ENCODE peak calls at places on chromosomes 4 and X, in seven cellular contexts. J is lung; E is PC-9; F is CD8-positive, alpha-beta memory T cell; I is neural progenitor cell; A is cardiac muscle cell; K is ovary. M is an unnamed sample. For H3K9me3, the result is how much of the 10 kb centered on the place peaks cover.

GRCh38 chr4:10706236-10706635 is 21.7 kb upstream of the CLNK start:
- DNase-seq in A (no peak), F (no peak), K (no peak), I (no peak), J (no peak), E (no peak), M (no peak)

GRCh38 chrX:56233100-56233499 is 944 bp downstream of the KLF8 start:
- DNase-seq in E (no peak), A (no peak), J (no peak), K (peak), F (no peak), I (peak), M (no peak)

GRCh38 chr4:23903859-23904438 is 14.1 kb upstream of the PPARGC1A start:
- DNase-seq in K (no peak), E (no peak), A (peak), F (no peak), I (no peak), J (no peak), M (no peak)

GRCh38 chr4:74189331-74190043 is 31.6 kb downstream of the MTHFD2L start:
- DNase-seq in J (no peak), A (peak), E (peak), K (no peak), F (no peak), I (peak), M (peak)

GRCh38 chrX:17441965-17442364 is 67.0 kb downstream of the NHS start:
- DNase-seq in K (no peak), E (no peak), I (no peak), J (no peak), F (no peak), A (no peak), M (no peak)

GRCh38 chr4:3436798-3437581 is 4.8 kb upstream of the HGFAC start:
- DNase-seq in K (peak), A (peak), I (no peak), E (peak), J (peak), F (no peak), M (no peak)

GRCh38 chr4:155948541-155948940 is 5.1 kb downstream of the CTSO start:
- DNase-seq in I (no peak), A (no peak), E (no peak), J (no peak), K (no peak), F (no peak), M (no peak)

GRCh38 chr4:169159614-169160013 is 111.1 kb downstream of the SH3RF1 start:
- DNase-seq in I (no peak), K (no peak), J (no peak), E (peak), A (peak), F (no peak), M (peak)

GRCh38 chrX:139936259-139936658 is 3.4 kb upstream of the ATP11C start:
- DNase-seq in A (no peak), F (no peak), J (no peak), I (no peak), E (no peak), K (no peak), M (no peak)

GRCh38 chrX:140917354-140918115 is 84.9 kb upstream of the SPANXB1 start:
- DNase-seq in K (no peak), I (no peak), E (no peak), A (peak), F (no peak), J (no peak), M (no peak)

DNA sequence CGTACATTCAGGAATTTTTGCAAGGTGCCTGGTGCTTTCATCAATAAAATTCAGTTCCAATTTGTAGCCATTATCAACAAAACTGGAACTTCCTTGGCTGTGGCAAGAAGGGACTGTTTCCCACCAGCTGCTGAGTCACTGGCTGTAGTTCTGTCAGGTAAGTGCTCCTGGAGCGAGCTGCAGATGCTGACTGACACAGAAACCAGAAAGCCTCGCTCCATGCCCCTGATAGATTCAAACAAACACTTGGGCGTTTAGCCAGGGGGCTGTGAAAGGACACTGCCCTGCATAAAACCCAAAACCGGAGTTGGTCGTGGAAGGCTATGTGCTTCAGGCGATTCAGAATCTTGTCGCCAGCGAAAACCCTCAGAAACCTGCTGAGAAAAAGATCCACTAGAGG is 188.4 kb upstream of the FAM9B start:
- DNase-seq in I (no peak), E (no peak), A (no peak), K (no peak), F (no peak), J (no peak), M (no peak)
- H3K4me3 ChIP-seq in I (no peak), E (no peak), A (no peak), K (no peak), F (no peak), J (no peak), M (no peak)

DNA sequence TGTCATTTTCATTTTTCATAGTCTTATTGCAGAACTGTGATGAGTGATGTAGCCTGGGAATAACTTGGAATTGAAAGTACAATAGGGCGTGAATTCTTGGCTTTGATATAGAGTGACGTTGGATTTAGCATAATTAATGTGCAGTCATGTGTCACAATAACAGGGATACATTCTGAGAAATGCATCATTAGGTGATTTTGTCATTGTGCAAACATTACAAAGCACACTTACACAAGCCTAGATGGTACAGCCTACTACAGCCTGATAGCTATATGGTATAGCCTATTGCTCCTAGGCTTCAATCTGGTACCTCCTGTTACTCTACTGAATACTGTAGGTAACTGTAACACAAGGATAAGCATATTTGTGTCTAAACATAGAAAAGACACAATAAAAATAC is 300.8 kb downstream of the DTHD1 start:
- DNase-seq in A (no peak), J (no peak), K (no peak), E (no peak), I (no peak), F (no peak), M (no peak)
- H3K9me3 ChIP-seq in A (under half), J (under half), K (under half), E (under half), I (under half), F (under half), M (under half)

GRCh38 chr4:624705-625590 is at the start of gene PDE6B:
- DNase-seq in E (no peak), F (no peak), A (no peak), J (no peak), I (peak), K (no peak), M (no peak)

GRCh38 chr4:626201-627091 is 1.1 kb downstream of the PDE6B start:
- DNase-seq in F (no peak), J (no peak), E (no peak), I (no peak), K (no peak), A (no peak), M (no peak)

GRCh38 chr4:623914-624626 is 1.3 kb upstream of the PDE6B start:
- DNase-seq in J (no peak), F (no peak), K (no peak), E (no peak), A (no peak), I (peak), M (no peak)

GRCh38 chr4:627347-627746 is 2.0 kb downstream of the PDE6B start:
- DNase-seq in F (no peak), I (no peak), A (no peak), E (no peak), J (no peak), K (no peak), M (no peak)

GRCh38 chr4:625631-626031 is 258 bp downstream of the PDE6B start:
- DNase-seq in F (no peak), K (no peak), E (no peak), I (no peak), J (no peak), A (no peak), M (no peak)
- H3K27ac ChIP-seq in F (no peak), K (no peak), E (no peak), I (no peak), J (no peak), A (no peak), M (no peak)

DNA sequence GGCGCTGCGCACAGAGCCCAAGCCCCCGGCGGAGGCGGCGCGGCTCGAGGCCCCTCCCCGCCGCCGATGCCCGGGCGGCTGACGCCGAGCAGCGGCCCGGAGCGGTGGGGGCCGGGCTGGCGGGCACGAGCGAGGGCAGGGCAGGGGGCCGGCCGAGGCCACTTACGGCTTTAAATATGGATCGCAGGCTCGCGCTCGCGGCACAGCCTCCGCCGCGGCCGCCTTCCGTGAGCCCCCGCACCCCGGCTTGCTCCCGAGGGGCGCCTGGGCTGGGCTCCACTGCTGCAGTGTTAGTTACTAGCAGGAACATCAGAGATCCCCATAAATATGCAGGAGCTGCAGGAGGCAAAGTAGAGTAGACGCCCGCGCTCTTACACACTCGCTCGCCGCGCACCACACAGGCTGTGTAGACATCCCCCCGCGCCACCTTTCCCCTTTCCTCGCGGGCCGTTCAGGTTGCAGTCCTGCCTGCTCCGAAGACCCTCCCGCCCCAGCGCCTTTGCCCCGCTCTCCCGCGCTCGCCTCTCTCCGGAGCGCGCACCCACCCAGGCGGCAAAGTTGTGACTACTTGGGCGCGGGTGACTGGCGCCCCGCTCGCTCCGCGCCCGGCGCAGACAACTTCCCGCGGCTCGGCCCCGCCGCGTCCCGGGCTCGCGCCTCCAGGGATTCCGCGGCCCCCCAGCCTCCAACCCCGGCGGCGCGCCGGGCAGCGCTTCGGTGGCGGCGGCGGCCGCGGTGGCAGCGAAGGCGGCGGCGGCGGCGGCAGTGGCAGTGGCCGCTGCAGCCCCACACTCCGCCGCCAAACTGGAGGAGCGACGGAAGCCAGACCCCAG is 152.0 kb upstream of the SLC4A4 start:
- DNase-seq in A (peak), E (no peak), F (peak), I (peak), K (no peak), J (peak), M (no peak)
- H3K4me3 ChIP-seq in A (peak), E (peak), F (peak), I (peak), K (peak), J (peak), M (peak)

GRCh38 chr4:164304861-164305260 is 449.1 kb upstream of the SMIM31 start:
- DNase-seq in K (no peak), E (peak), F (no peak), A (no peak), J (no peak), I (no peak), M (no peak)
- H3K9me3 ChIP-seq in K (under half), E (under half), F (under half), A (under half), J (under half), I (under half), M (under half)

GRCh38 chr4:8215641-8216442 is 16.8 kb downstream of the SH3TC1 start:
- DNase-seq in A (no peak), J (no peak), K (no peak), I (no peak), E (no peak), F (no peak), M (no peak)

GRCh38 chr4:8216443-8217245 is 17.6 kb downstream of the SH3TC1 start:
- DNase-seq in F (no peak), K (no peak), E (no peak), A (no peak), I (no peak), J (no peak), M (no peak)

GRCh38 chr4:8218371-8219050 is 19.4 kb downstream of the SH3TC1 start:
- DNase-seq in I (no peak), E (no peak), F (no peak), K (no peak), A (no peak), J (no peak), M (no peak)

GRCh38 chr4:8217871-8218270 is 18.8 kb downstream of the SH3TC1 start:
- DNase-seq in F (no peak), I (no peak), K (no peak), A (no peak), J (no peak), E (no peak), M (no peak)

GRCh38 chr4:8217246-8217511 is 18.1 kb downstream of the SH3TC1 start:
- DNase-seq in J (no peak), E (no peak), K (no peak), I (no peak), A (no peak), F (no peak), M (no peak)
- H3K27ac ChIP-seq in J (no peak), E (no peak), K (no peak), I (no peak), A (no peak), F (no peak), M (no peak)

GRCh38 chr4:139763205-139763604 is 97.6 kb downstream of the MGST2 start:
- DNase-seq in A (no peak), E (no peak), I (peak), F (no peak), K (no peak), J (no peak), M (no peak)
- H3K4me3 ChIP-seq in A (no peak), E (no peak), I (no peak), F (no peak), K (no peak), J (no peak), M (no peak)

DNA sequence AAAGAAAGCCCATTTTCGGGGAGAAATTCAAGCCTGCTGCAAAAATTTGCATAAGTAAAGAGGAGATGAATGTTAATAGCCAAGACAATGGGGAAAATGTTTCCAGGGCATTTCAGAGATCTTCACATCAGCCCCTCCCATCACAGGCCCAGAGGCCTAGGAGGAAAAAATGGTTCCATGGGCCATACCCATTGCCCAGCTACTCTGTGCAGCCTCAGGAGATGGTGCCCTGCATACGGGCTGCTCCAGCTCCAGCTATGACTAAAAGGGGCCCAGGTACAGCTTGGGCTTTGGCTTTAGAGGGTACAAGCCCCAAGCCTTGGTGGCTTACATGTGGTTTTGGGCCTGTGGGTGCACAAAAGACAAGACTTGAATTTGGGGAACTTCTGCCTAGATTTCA is 168.0 kb upstream of the DIPK2B start:
- DNase-seq in K (no peak), F (no peak), E (no peak), A (no peak), J (no peak), I (no peak), M (no peak)
- H3K9me3 ChIP-seq in K (under half), F (under half), E (under half), A (under half), J (under half), I (under half), M (under half)

DNA sequence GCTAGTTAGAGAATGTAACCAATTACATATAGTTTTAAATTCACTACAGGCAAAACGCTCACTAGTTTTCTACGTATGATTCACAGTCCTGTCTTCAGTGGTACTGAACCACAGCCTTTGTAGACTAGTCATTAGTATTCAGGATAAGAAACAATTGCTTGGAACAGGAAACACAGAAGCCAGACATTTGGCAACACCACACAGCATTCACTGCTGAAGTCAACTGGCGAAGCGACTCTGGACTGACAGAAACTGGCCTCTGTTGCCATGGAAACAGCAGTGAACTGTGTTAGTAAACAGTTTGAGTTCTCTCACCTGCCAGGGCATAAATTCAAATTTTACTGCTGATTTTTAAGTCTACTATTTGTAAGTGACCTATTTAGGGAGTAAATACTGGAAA is 57.6 kb downstream of the MAPK10 start:
- DNase-seq in E (no peak), I (peak), A (peak), J (no peak), F (no peak), K (peak), M (no peak)
- H3K27ac ChIP-seq in E (no peak), I (no peak), A (no peak), J (no peak), F (no peak), K (no peak), M (no peak)

DNA sequence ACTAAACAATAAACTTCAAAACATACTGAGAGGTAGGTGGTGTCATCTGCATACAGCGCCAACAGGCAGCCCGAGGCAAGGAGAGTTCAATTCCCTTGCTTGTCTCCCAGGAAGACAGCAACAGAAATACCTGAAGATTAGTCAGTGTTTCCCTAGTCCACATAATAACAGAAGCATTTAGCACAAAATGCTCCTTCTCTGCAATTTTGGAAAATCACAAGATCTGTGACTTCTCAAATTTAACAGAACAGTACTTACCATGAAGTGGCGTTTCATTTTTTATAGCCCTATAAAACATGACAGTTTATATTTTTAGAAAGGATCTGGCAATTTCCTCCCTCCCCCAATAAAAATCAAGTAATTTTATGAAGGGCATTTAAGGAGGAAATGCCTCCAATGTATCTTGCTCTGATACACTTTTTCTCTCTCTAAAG is 67.1 kb upstream of the MYOZ2 start:
- DNase-seq in E (no peak), I (no peak), A (no peak), K (no peak), J (no peak), F (no peak), M (no peak)
- H3K4me3 ChIP-seq in E (no peak), I (no peak), A (no peak), K (no peak), J (no peak), F (no peak), M (no peak)

M was measured in AG04450.